ENCODE peak calls at places on chromosome 7, in six cellular contexts. D, M, C, J, I and R are unnamed samples.

GRCh38 chr7:22732556-22733126 is 5.6 kb downstream of the IL6 start:
- DNase-seq in I (no peak), D (no peak), J (no peak), M (peak; percentile 12), C (peak; percentile 28), R (no peak)

GRCh38 chr7:133688483-133689239 is 435.8 kb downstream of the EXOC4 start:
- DNase-seq in C (no peak), J (no peak), D (no peak), I (no peak), M (no peak), R (no peak)

GRCh38 chr7:40782836-40783235 is 648.0 kb downstream of the SUGCT start:
- DNase-seq in D (no peak), I (no peak), C (no peak), M (no peak), J (no peak), R (no peak)

GRCh38 chr7:91320679-91321078 is 56.4 kb downstream of the FZD1 start:
- DNase-seq in C (no peak), D (no peak), M (no peak), J (no peak), I (no peak), R (no peak)

GRCh38 chr7:35037526-35038339 is 448 bp upstream of the DPY19L1 start:
- DNase-seq in C (peak; percentile 94), J (peak; percentile 95), M (peak; percentile 94), I (peak; percentile 96), D (peak; percentile 98), R (peak; percentile 98)

GRCh38 chr7:120554960-120555571 is 282.1 kb downstream of the KCND2 start:
- DNase-seq in D (peak; percentile 76), C (peak; percentile 72), M (peak; percentile 39), I (peak; percentile 75), J (no peak), R (peak; percentile 30)

GRCh38 chr7:127736511-127736910 is 84.5 kb downstream of the SND1 start:
- DNase-seq in M (no peak), J (no peak), C (no peak), D (no peak), I (no peak), R (no peak)

GRCh38 chr7:41238851-41239331 is 464.0 kb downstream of the INHBA start:
- DNase-seq in M (no peak), J (no peak), I (no peak), C (no peak), D (no peak), R (no peak)

GRCh38 chr7:26117142-26117807 is 34.7 kb upstream of the NFE2L3 start:
- DNase-seq in C (no peak), M (peak; percentile 8), I (no peak), J (no peak), D (peak; percentile 33), R (no peak)

GRCh38 chr7:116582806-116583444 is 58.1 kb downstream of the CAV1 start:
- DNase-seq in J (no peak), I (no peak), D (no peak), M (no peak), C (peak; percentile 40), R (no peak)

DNA sequence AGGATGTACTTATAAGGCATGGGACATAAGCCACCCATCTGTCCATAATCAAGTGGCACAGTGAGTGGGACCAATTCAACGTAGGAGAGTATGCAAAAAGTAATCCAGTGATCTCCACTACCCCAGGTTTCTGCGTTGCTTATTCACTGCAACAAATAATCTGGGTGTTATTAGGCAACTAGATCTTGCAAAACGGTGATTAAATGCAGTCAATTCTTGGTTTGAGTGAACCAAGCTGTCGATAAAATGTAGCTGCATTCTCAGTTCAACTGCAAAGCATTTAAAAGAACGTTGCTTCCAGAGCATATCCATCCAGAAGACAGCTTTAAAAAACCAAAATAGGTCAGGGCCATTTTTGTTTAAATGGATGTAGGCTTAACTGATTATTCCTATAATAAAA is 5.0 kb downstream of the LSMEM1 start:
- DNase-seq in D (no peak), I (no peak), J (no peak), C (peak; percentile 50), M (no peak), R (no peak)
- TF ChIP-seq CTCF in D (no peak), I (no peak), J (no peak), C (no peak), M (no peak), R (no peak)

GRCh38 chr7:151379193-151379520 is 30.7 kb downstream of the WDR86 start:
- DNase-seq in J (no peak), I (no peak), D (no peak), M (no peak), C (no peak), R (peak; percentile 18)

GRCh38 chr7:151381333-151382078 is 28.3 kb downstream of the WDR86 start:
- DNase-seq in C (no peak), I (peak; percentile 53), D (peak; percentile 73), M (peak; percentile 33), J (peak; percentile 30), R (peak; percentile 74)

GRCh38 chr7:151381083-151381332 is 28.8 kb downstream of the WDR86 start:
- DNase-seq in M (peak; percentile 37), C (no peak), I (no peak), J (no peak), D (no peak), R (peak; percentile 74)

GRCh38 chr7:151379534-151380198 is 30.2 kb downstream of the WDR86 start:
- DNase-seq in I (no peak), C (no peak), D (no peak), M (no peak), J (no peak), R (peak; percentile 20)

GRCh38 chr7:151380199-151381082 is 29.4 kb downstream of the WDR86 start:
- DNase-seq in I (no peak), M (no peak), C (no peak), D (no peak), J (no peak), R (peak; percentile 65)
- TF ChIP-seq CTCF in I (no peak), M (no peak), C (no peak), D (no peak), J (no peak), R (no peak)

GRCh38 chr7:101547022-101547915 is 81.8 kb downstream of the MYL10 start:
- DNase-seq in J (peak; percentile 30), I (no peak), M (no peak), C (no peak), D (no peak), R (no peak)
- TF ChIP-seq CTCF in J (no peak), I (no peak), M (no peak), C (no peak), D (no peak), R (no peak)

DNA sequence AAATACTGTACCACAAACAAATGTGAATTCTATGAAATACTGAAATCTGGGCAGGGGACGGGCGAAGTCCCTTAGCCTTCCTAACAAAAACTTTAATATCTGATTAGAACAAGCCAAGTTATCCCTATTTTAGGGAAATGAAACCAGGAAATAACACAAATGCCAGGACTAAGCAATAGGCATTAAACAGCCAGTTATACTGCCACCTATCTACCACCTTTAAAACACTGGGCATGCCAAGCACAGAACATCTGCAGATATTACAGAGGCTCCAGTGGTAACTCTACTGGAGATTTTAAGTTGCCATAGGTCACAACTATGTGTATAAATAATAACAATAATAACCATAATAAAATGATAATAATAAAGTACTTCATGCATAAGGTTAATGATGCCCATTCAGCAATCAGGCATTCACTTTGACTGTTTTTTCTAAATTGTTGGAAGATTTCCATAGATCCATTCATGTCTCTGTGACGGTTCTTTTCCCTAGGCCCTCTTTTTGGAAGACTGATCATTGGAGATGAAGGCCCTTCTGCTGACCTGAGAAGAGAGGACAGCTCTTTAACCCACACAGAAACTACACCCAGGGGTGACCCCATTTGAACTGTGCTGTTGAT is 195.7 kb downstream of the CACNA2D1 start:
- DNase-seq in J (no peak), C (peak; percentile 25), I (no peak), D (peak; percentile 32), M (peak; percentile 15), R (no peak)
- TF ChIP-seq CTCF in J (peak; percentile 18), C (peak; percentile 43), I (peak; percentile 59), D (peak; percentile 60), M (peak; percentile 71), R (peak; percentile 15)

DNA sequence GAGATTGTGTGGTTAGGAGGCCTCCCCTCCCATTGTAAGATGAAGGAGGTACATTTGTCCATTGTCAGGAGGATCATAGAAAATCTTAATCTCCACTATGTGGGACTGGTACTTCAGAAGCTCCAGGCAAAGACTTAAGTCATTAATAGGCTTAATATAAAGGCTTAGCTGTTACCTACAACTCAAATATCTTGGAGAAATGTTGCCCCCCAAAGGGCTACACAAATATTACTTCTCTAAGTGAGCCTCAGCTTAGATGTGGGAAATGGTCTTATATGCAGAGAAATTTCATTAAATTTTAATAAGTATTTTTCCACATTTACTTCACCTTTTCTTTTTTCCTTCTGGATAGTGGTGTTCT is 27.2 kb downstream of the TAS2R41 start:
- DNase-seq in J (no peak), D (no peak), M (no peak), C (peak; percentile 28), I (no peak), R (no peak)
- TF ChIP-seq CTCF in J (no peak), D (no peak), M (peak; percentile 32), C (peak; percentile 12), I (peak; percentile 14), R (no peak)

GRCh38 chr7:144388950-144389349 is 14.5 kb downstream of the NOBOX start:
- DNase-seq in M (no peak), C (no peak), D (no peak), J (no peak), I (no peak), R (no peak)
- TF ChIP-seq CTCF in M (no peak), C (no peak), D (no peak), J (no peak), I (no peak), R (no peak)

GRCh38 chr7:122887198-122887597 is 938 bp upstream of the CADPS2 start:
- DNase-seq in J (peak; percentile 81), C (peak; percentile 76), I (peak; percentile 77), M (no peak), D (peak; percentile 84), R (peak; percentile 29)
- TF ChIP-seq CTCF in J (no peak), C (peak; percentile 12), I (peak; percentile 34), M (no peak), D (peak; percentile 26), R (no peak)

DNA sequence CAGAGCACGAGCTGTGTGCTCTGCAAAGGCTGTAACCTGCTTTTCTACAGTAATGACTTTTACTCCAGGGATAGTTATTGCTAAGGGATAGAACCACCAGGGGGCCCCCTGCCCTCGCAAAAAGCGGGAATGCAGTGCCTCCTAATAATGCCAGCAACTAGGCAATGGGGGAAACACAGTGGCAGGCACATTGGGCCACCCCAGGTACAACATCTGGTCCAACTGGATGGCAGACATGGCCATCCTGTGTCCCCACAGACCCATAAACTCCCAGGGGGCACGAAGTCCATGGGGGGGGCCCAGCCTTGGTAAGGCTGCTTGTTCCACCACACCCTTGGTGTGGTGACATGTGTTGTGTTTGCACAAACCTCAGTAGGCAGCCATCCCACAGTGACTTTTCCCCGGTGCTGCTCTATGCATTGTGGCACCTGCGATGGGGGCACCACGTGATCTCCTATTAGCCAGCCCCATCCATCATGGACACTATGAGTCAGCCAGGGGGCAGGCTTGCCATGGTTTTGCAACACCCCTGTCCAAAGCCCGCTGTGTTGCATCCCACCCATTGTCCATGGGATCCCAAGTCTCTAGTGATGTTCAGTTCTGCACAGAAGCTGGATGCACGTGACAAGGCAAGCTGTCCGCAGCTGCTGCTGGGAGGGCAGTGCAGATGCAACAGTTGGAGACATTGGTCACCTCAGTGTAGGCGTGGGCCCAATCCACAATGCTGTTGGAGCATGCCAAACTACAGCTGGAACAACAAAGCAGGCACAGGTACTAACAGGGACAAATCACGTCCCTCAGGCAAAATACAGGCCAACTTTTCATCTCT is 84.0 kb downstream of the ANLN start:
- DNase-seq in D (peak; percentile 76), C (peak; percentile 15), I (peak; percentile 72), M (peak; percentile 28), J (peak; percentile 58), R (peak; percentile 10)
- TF ChIP-seq CTCF in D (peak; percentile 69), C (peak; percentile 37), I (peak; percentile 66), M (peak; percentile 78), J (no peak), R (peak; percentile 18)

GRCh38 chr7:124856299-124856888 is 73.2 kb downstream of the POT1 start:
- DNase-seq in D (peak; percentile 31), M (peak; percentile 37), J (no peak), C (peak; percentile 61), I (peak; percentile 49), R (peak; percentile 7)
- TF ChIP-seq CTCF in D (peak; percentile 77), M (peak; percentile 86), J (peak; percentile 80), C (peak; percentile 1), I (peak; percentile 63), R (no peak)